ENCODE peak calls at places on chromosome 13, in seven cellular contexts. L is CD8-positive, alpha-beta memory T cell; A is endodermal cell; M is NCI-H774; X is AG09319; D is activated T-helper 1 cell treated with anti-CD3 and anti-CD28 coated beads, Interleukin-2, amount 50 U/mL, for 16 hours; W is AG20443. U is an unnamed sample.

GRCh38 chr13:33125821-33126570 is 109.8 kb downstream of the KL start:
- DNase-seq in L (no peak), A (peak), M (no peak), X (peak), D (no peak), W (peak), U (no peak)

GRCh38 chr13:109146912-109147624 is 517.7 kb downstream of the MYO16 start:
- DNase-seq in L (no peak), A (no peak), M (no peak), X (no peak), D (no peak), W (peak), U (no peak)

GRCh38 chr13:98206946-98207345 is 29.9 kb upstream of the RNF113B start:
- DNase-seq in L (no peak), A (no peak), M (no peak), X (peak), D (no peak), W (peak), U (no peak)

GRCh38 chr13:111875922-111876321 is 191.0 kb upstream of the SOX1 start:
- DNase-seq in L (no peak), A (peak), M (no peak), X (no peak), D (no peak), W (no peak), U (no peak)

GRCh38 chr13:73661066-73661465 is 473.1 kb downstream of the KLF12 start:
- DNase-seq in L (no peak), A (no peak), M (no peak), X (no peak), D (no peak), W (no peak), U (no peak)

GRCh38 chr13:63092461-63092860 is 1676.8 kb upstream of the PCDH20 start:
- DNase-seq in L (no peak), A (no peak), M (no peak), X (no peak), D (no peak), W (no peak), U (no peak)

GRCh38 chr13:110444226-110444653 is 117.3 kb downstream of the RAB20 start:
- DNase-seq in L (no peak), A (no peak), M (no peak), X (no peak), D (no peak), W (peak), U (no peak)

GRCh38 chr13:39281539-39282150 is 243.4 kb downstream of the NHLRC3 start:
- DNase-seq in L (no peak), A (no peak), M (no peak), X (no peak), D (no peak), W (no peak), U (no peak)

GRCh38 chr13:21849323-21849722 is 178.4 kb downstream of the FGF9 start:
- DNase-seq in L (no peak), A (peak), M (no peak), X (no peak), D (no peak), W (peak), U (no peak)

GRCh38 chr13:33111414-33112110 is 95.3 kb downstream of the KL start:
- DNase-seq in L (no peak), A (no peak), M (no peak), X (no peak), D (no peak), W (peak), U (no peak)

GRCh38 chr13:67221630-67222226 is 8.4 kb downstream of the PCDH9 start:
- DNase-seq in L (no peak), A (no peak), M (no peak), X (no peak), D (no peak), W (no peak), U (no peak)

GRCh38 chr13:30186644-30187431 is 120.5 kb downstream of the KATNAL1 start:
- DNase-seq in L (no peak), A (no peak), M (peak), X (no peak), D (no peak), W (no peak), U (no peak)

GRCh38 chr13:76019421-76020044 is 383.4 kb downstream of the LMO7 start:
- DNase-seq in L (no peak), A (peak), M (no peak), X (no peak), D (no peak), W (peak), U (no peak)

GRCh38 chr13:105441406-105441805 is 1094.1 kb downstream of the EFNB2 start:
- DNase-seq in L (no peak), A (no peak), M (no peak), X (no peak), D (no peak), W (no peak), U (no peak)

GRCh38 chr13:32178763-32179162 is 136.4 kb downstream of the ZAR1L start:
- DNase-seq in L (no peak), A (no peak), M (no peak), X (no peak), D (no peak), W (no peak), U (no peak)

GRCh38 chr13:29593605-29594297 is 1.7 kb downstream of the SLC7A1 start:
- DNase-seq in L (no peak), A (no peak), M (no peak), X (no peak), D (no peak), W (no peak), U (no peak)

GRCh38 chr13:51342706-51343105 is 3.2 kb downstream of the SERPINE3 start:
- DNase-seq in L (no peak), A (no peak), M (no peak), X (no peak), D (no peak), W (peak), U (no peak)

GRCh38 chr13:20191902-20192469 is 752 bp downstream of the GJB2 start:
- DNase-seq in L (no peak), A (peak), M (no peak), X (no peak), D (no peak), W (peak), U (no peak)

GRCh38 chr13:44273991-44274810 is 99.4 kb upstream of the SERP2 start:
- DNase-seq in L (no peak), A (no peak), M (peak), X (no peak), D (no peak), W (peak), U (no peak)

GRCh38 chr13:78784017-78784745 is 125.2 kb upstream of the OBI1 start:
- DNase-seq in L (no peak), A (no peak), M (no peak), X (no peak), D (no peak), W (no peak), U (no peak)

GRCh38 chr13:56861472-56861871 is 279.2 kb upstream of the PRR20A start:
- DNase-seq in L (no peak), A (no peak), M (no peak), X (no peak), D (no peak), W (no peak), U (no peak)

GRCh38 chr13:94339116-94339687 is 140.3 kb downstream of the DCT start:
- DNase-seq in L (no peak), A (no peak), M (no peak), X (no peak), D (no peak), W (no peak), U (no peak)

GRCh38 chr13:33445476-33445875 is 159.9 kb upstream of the STARD13 start:
- DNase-seq in L (no peak), A (no peak), M (no peak), X (no peak), D (no peak), W (no peak), U (no peak)

GRCh38 chr13:106117035-106117434 is 418.4 kb downstream of the EFNB2 start:
- DNase-seq in L (no peak), A (no peak), M (no peak), X (peak), D (no peak), W (peak), U (no peak)

GRCh38 chr13:99813346-99814095 is 158.0 kb downstream of the ZIC5 start:
- DNase-seq in L (no peak), A (no peak), M (no peak), X (no peak), D (no peak), W (no peak), U (no peak)

GRCh38 chr13:96089749-96090239 is at the start of gene HS6ST3:
- DNase-seq in L (no peak), A (peak), M (no peak), X (no peak), D (no peak), W (peak), U (no peak)

GRCh38 chr13:106617561-106617960 is 49.6 kb upstream of the ARGLU1 start:
- DNase-seq in L (no peak), A (peak), M (no peak), X (no peak), D (no peak), W (peak), U (no peak)

GRCh38 chr13:102035969-102036368 is 365.9 kb downstream of the FGF14 start:
- DNase-seq in L (no peak), A (no peak), M (no peak), X (no peak), D (no peak), W (no peak), U (no peak)

GRCh38 chr13:32309812-32310706 is 5.1 kb downstream of the ZAR1L start:
- DNase-seq in L (no peak), A (peak), M (no peak), X (peak), D (no peak), W (peak), U (no peak)

GRCh38 chr13:79589605-79590511 is 108.9 kb downstream of the NDFIP2 start:
- DNase-seq in L (no peak), A (no peak), M (no peak), X (no peak), D (no peak), W (peak), U (no peak)

GRCh38 chr13:111336666-111337065 is 16.2 kb downstream of the TEX29 start:
- DNase-seq in L (no peak), A (no peak), M (no peak), X (no peak), D (no peak), W (peak), U (no peak)

GRCh38 chr13:112066624-112067004 is 335 bp upstream of the SOX1 start:
- DNase-seq in L (no peak), A (peak), M (peak), X (no peak), D (no peak), W (peak), U (no peak)

GRCh38 chr13:30108913-30109237 is 198.5 kb downstream of the KATNAL1 start:
- DNase-seq in L (no peak), A (no peak), M (peak), X (no peak), D (no peak), W (no peak), U (peak)